ENCODE peak calls at places on chromosomes 11 and 22, in four cellular contexts. Y, R, A and Z are unnamed samples.
A peak's percentile ranks its signal among the peaks of the same experiment; 100 is the strongest.

GRCh38 chr11:117181586-117182550 is 3.3 kb downstream of the SIDT2 start:
- DNase-seq in R (peak; percentile 14), Y (no peak), A (no peak), Z (no peak)

GRCh38 chr22:17368727-17369552 is at the start of gene CECR2:
- DNase-seq in A (peak; percentile 84), Y (peak; percentile 12), R (no peak), Z (no peak)

GRCh38 chr11:76798656-76799055 is 15.5 kb downstream of the TSKU start:
- DNase-seq in Y (peak; percentile 32), R (no peak), A (no peak), Z (peak; percentile 90)

GRCh38 chr11:120142072-120142423 is 4.1 kb upstream of the TRIM29 start:
- DNase-seq in Y (no peak), A (peak; percentile 39), R (no peak), Z (no peak)

GRCh38 chr11:111361082-111361801 is 17.8 kb downstream of the POU2AF1 start:
- DNase-seq in A (no peak), R (no peak), Y (no peak), Z (no peak)

GRCh38 chr11:1705121-1706052 is 8.4 kb downstream of the KRTAP5-6 start:
- DNase-seq in Y (no peak), A (no peak), R (no peak), Z (no peak)

GRCh38 chr22:38196791-38197429 is 4.9 kb upstream of the MAFF start:
- DNase-seq in Y (no peak), A (peak; percentile 48), R (no peak), Z (no peak)

GRCh38 chr11:106670069-106670468 is 348.2 kb downstream of the GUCY1A2 start:
- DNase-seq in Y (no peak), A (no peak), R (no peak), Z (no peak)

GRCh38 chr11:124935548-124936514 is at the start of gene HEPACAM:
- DNase-seq in Y (no peak), R (no peak), A (no peak), Z (no peak)

GRCh38 chr11:15622231-15622890 is 507.6 kb downstream of the INSC start:
- DNase-seq in A (no peak), R (no peak), Y (no peak), Z (no peak)

GRCh38 chr11:80390546-80390945 is 949.7 kb upstream of the TENM4 start:
- DNase-seq in A (no peak), R (no peak), Y (no peak), Z (no peak)

GRCh38 chr11:27837895-27838563 is 137.8 kb upstream of the BDNF start:
- DNase-seq in A (no peak), Y (no peak), R (no peak), Z (peak; percentile 26)

GRCh38 chr11:16632295-16633200 is 105.9 kb upstream of the C11orf58 start:
- DNase-seq in R (no peak), A (peak; percentile 55), Y (no peak), Z (no peak)

GRCh38 chr11:19834761-19835160 is 122.1 kb downstream of the NAV2 start:
- DNase-seq in Y (no peak), R (no peak), A (no peak), Z (no peak)

GRCh38 chr11:8814209-8814922 is 96.6 kb upstream of the AKIP1 start:
- DNase-seq in Y (no peak), A (no peak), R (no peak), Z (no peak)

GRCh38 chr11:2382927-2383822 is 6.1 kb downstream of the CD81 start:
- DNase-seq in Y (no peak), R (no peak), A (no peak), Z (peak; percentile 93)

GRCh38 chr11:59678118-59678812 is 9.4 kb upstream of the PATL1 start:
- DNase-seq in Y (no peak), R (no peak), A (no peak), Z (no peak)

GRCh38 chr11:113664981-113665710 is 41.0 kb downstream of the TMPRSS5 start:
- DNase-seq in Y (no peak), A (no peak), R (peak; percentile 42), Z (no peak)

GRCh38 chr11:86999859-87000753 is 37.6 kb upstream of the TMEM135 start:
- DNase-seq in R (peak; percentile 59), Y (no peak), A (no peak), Z (no peak)

GRCh38 chr11:113613619-113614018 is 92.5 kb downstream of the TMPRSS5 start:
- DNase-seq in Y (no peak), R (no peak), A (no peak), Z (no peak)

GRCh38 chr22:49274754-49275380 is 552.8 kb downstream of the BRD1 start:
- DNase-seq in R (no peak), A (no peak), Y (no peak), Z (no peak)

GRCh38 chr22:25111579-25112517 is 87.8 kb upstream of the CRYBB3 start:
- DNase-seq in A (no peak), R (peak; percentile 87), Y (peak; percentile 14), Z (no peak)

GRCh38 chr11:69232821-69233760 is 60.9 kb upstream of the MYEOV start:
- DNase-seq in A (no peak), Y (no peak), R (peak; percentile 24), Z (no peak)

GRCh38 chr11:98679673-98680072 is 341.1 kb upstream of the CNTN5 start:
- DNase-seq in A (no peak), R (no peak), Y (no peak), Z (no peak)

GRCh38 chr11:61273151-61274078 is 21.7 kb downstream of the VWCE start:
- DNase-seq in R (peak; percentile 71), A (no peak), Y (no peak), Z (no peak)

GRCh38 chr11:17171342-17171741 is 36.4 kb downstream of the PIK3C2A start:
- DNase-seq in A (no peak), R (no peak), Y (no peak), Z (no peak)

GRCh38 chr11:2451916-2452694 is 7.3 kb downstream of the KCNQ1 start:
- DNase-seq in A (no peak), Y (no peak), R (no peak), Z (no peak)

GRCh38 chr22:47029244-47030001 is 267.0 kb downstream of the TBC1D22A start:
- DNase-seq in Y (no peak), A (no peak), R (no peak), Z (no peak)

GRCh38 chr11:47259178-47259977 is 1.6 kb downstream of the NR1H3 start:
- DNase-seq in A (peak; percentile 85), Y (no peak), R (peak; percentile 72), Z (no peak)

GRCh38 chr22:48031589-48031988 is 1269.1 kb downstream of the TBC1D22A start:
- DNase-seq in Y (no peak), R (no peak), A (no peak), Z (peak; percentile 57)

DNA sequence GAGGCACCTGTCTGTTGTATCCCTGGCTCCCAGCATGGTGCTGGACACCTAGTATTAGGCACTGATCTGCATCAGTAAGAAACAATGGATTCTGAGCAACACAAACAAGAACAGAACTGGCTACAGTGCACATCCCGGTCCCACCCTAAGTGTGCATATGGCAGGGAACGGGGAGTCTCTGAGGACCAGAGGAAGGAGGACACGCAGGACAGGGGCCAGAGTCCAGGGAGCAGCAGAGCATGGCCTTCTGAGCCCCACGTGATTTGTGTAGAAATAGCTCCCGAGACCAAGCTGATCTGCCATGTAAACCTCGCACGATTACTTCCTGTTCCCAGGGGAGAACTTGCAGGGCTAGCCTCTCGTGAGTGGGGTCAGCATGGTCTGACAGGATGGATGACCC is 12.7 kb upstream of the SNX32 start:
- DNase-seq in A (no peak), R (no peak), Y (no peak), Z (no peak)
- TF ChIP-seq POLR2A in A (no peak), R (no peak), Y (no peak), Z (no peak)

DNA sequence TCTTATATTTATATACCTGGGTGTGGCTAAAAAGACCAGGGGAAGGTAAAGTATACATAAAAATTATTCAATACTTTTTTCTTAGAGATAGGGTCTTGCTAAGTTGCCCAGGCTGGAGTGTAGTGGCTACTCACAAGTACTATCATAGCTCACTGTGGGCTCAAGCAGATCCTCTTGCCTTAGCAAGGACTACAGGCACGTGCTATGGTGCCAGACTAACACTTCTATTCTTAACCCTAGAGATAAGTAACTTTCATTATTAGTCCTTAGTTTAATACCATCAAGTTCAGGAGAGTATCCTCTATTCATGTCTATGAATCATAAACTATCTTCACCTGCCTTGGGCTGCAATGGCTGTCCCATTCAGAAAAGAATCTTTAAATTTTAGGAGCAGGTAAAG is 11.9 kb downstream of the FCHSD2 start:
- DNase-seq in A (no peak), R (no peak), Y (no peak), Z (no peak)
- TF ChIP-seq EP300 in A (no peak), R (no peak), Y (no peak), Z (no peak)

GRCh38 chr11:35583843-35584242 is 34.4 kb upstream of the FJX1 start:
- DNase-seq in A (no peak), R (no peak), Y (no peak), Z (no peak)
- H3K27ac ChIP-seq in A (no peak overlapping the region), R (no peak overlapping the region), Y (no peak overlapping the region), Z (no peak overlapping the region)

DNA sequence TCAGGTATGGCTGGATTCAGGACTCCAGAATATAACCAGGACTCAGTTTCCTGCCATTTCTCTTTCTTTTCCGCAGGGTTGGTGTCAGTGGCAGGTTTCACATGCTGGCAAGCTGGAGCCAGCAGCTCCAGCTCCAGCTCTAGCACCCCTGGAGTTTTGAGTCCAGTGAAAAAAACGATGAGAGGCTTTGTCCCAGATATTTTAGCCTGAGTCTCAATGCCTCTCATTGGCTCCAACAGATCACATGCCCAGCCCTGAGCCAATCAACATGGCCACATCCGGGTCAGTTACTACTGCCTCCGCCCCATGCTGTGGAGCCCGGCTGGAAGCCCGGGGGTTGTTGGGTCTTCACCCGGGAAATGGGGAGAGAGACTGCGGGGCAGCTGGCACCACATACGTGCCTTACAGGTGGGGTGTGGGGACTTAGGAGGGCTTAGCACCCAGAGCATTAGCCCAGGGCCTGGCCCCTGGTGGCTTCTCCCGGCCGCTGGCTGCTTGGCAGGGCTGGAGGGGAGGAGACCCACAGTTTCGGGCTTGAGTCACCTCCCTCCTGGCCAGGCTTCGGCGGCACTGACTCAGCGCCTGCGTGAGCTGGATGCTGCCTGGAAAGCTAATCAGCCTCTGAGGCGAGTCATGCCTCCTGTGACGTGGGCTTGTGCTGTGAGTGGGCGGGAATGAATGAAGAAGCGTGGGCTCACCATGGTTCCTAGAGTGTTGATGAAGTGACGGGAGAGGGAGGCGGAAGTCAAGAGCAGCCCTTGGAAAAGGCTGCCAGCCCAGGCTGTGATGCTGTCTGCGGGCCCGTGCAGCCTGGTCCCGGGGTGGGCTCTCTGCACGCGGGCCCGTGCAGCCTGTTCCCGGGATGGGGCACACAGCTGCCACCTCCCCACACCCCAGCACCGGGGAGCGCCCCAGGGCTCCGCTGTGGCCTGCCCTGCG is 15.3 kb upstream of the MRTFA start:
- DNase-seq in Y (peak; percentile 93), R (peak; percentile 95), A (peak; percentile 78), Z (peak; percentile 99)
- TF ChIP-seq POLR2A in Y (peak; percentile 87), R (peak; percentile 61), A (no peak), Z (peak; percentile 67)

GRCh38 chr11:66492161-66492865 is 12.1 kb downstream of the DPP3 start:
- DNase-seq in A (no peak), R (no peak), Y (no peak), Z (no peak)

GRCh38 chr11:66493124-66493523 is 12.9 kb downstream of the DPP3 start:
- DNase-seq in Y (no peak), R (no peak), A (no peak), Z (no peak)

GRCh38 chr11:66488957-66489356 is 8.7 kb downstream of the DPP3 start:
- DNase-seq in R (no peak), Y (no peak), A (no peak), Z (no peak)

GRCh38 chr11:66491315-66491935 is 11.2 kb downstream of the DPP3 start:
- DNase-seq in R (no peak), A (peak; percentile 81), Y (no peak), Z (no peak)

GRCh38 chr11:66489636-66490035 is 9.4 kb downstream of the DPP3 start:
- DNase-seq in Y (no peak), A (no peak), R (no peak), Z (no peak)
- TF ChIP-seq EP300 in Y (no peak), A (no peak), R (no peak), Z (no peak)